ENCODE peak calls at places on chromosomes 13 and 19, in four cellular contexts. One of them, this sample, is unnamed.

GRCh38 chr13:23610187-23610576 is 40.0 kb downstream of the TNFRSF19 start:
- DNase-seq in activated CD8-positive, alpha-beta T cell treated with anti-CD3 and anti-CD28 coated beads for 36 hours: no peak
- DNase-seq in cardiac muscle cell: no peak
- DNase-seq in AG09319: no peak
- DNase-seq in this sample: peak; percentile 5

GRCh38 chr13:42380420-42381164 is 108.6 kb downstream of the AKAP11 start:
- DNase-seq in activated CD8-positive, alpha-beta T cell treated with anti-CD3 and anti-CD28 coated beads for 36 hours: peak; percentile 48
- DNase-seq in cardiac muscle cell: no peak
- DNase-seq in AG09319: no peak
- DNase-seq in this sample: no peak

GRCh38 chr19:32691952-32692726 is 518 bp downstream of the NUDT19 start:
- DNase-seq in activated CD8-positive, alpha-beta T cell treated with anti-CD3 and anti-CD28 coated beads for 36 hours: peak; percentile 66
- DNase-seq in cardiac muscle cell: no peak
- DNase-seq in AG09319: peak; percentile 22
- DNase-seq in this sample: peak; percentile 58

GRCh38 chr19:16167055-16167454 is 6.3 kb downstream of the CIB3 start:
- DNase-seq in activated CD8-positive, alpha-beta T cell treated with anti-CD3 and anti-CD28 coated beads for 36 hours: no peak
- DNase-seq in cardiac muscle cell: no peak
- DNase-seq in AG09319: no peak
- DNase-seq in this sample: no peak

GRCh38 chr19:47713046-47714021 is at the start of gene EHD2:
- DNase-seq in activated CD8-positive, alpha-beta T cell treated with anti-CD3 and anti-CD28 coated beads for 36 hours: peak; percentile 57
- DNase-seq in cardiac muscle cell: peak; percentile 36
- DNase-seq in AG09319: peak; percentile 68
- DNase-seq in this sample: no peak

GRCh38 chr13:34749046-34749445 is 193.0 kb upstream of the NBEA start:
- DNase-seq in activated CD8-positive, alpha-beta T cell treated with anti-CD3 and anti-CD28 coated beads for 36 hours: no peak
- DNase-seq in cardiac muscle cell: no peak
- DNase-seq in AG09319: no peak
- DNase-seq in this sample: no peak

GRCh38 chr19:33386361-33386858 is 12.9 kb downstream of the CEBPG start:
- DNase-seq in activated CD8-positive, alpha-beta T cell treated with anti-CD3 and anti-CD28 coated beads for 36 hours: no peak
- DNase-seq in cardiac muscle cell: no peak
- DNase-seq in AG09319: no peak
- DNase-seq in this sample: no peak

GRCh38 chr13:96172066-96172465 is 82.2 kb downstream of the HS6ST3 start:
- DNase-seq in activated CD8-positive, alpha-beta T cell treated with anti-CD3 and anti-CD28 coated beads for 36 hours: no peak
- DNase-seq in cardiac muscle cell: no peak
- DNase-seq in AG09319: no peak
- DNase-seq in this sample: no peak

GRCh38 chr19:17615889-17616685 is 60.6 kb downstream of the COLGALT1 start:
- DNase-seq in activated CD8-positive, alpha-beta T cell treated with anti-CD3 and anti-CD28 coated beads for 36 hours: no peak
- DNase-seq in cardiac muscle cell: no peak
- DNase-seq in AG09319: no peak
- DNase-seq in this sample: peak; percentile 19

GRCh38 chr19:58328999-58329398 is 2.2 kb downstream of the ZSCAN22 start:
- DNase-seq in activated CD8-positive, alpha-beta T cell treated with anti-CD3 and anti-CD28 coated beads for 36 hours: peak; percentile 61
- DNase-seq in cardiac muscle cell: peak; percentile 56
- DNase-seq in AG09319: no peak
- DNase-seq in this sample: no peak
- TF ChIP-seq CTCF in activated CD8-positive, alpha-beta T cell treated with anti-CD3 and anti-CD28 coated beads for 36 hours: no peak
- TF ChIP-seq CTCF in cardiac muscle cell: no peak
- TF ChIP-seq CTCF in AG09319: no peak
- TF ChIP-seq CTCF in this sample: no peak

GRCh38 chr19:43779820-43780219 is 953 bp downstream of the KCNN4 start:
- DNase-seq in activated CD8-positive, alpha-beta T cell treated with anti-CD3 and anti-CD28 coated beads for 36 hours: no peak
- DNase-seq in cardiac muscle cell: no peak
- DNase-seq in AG09319: no peak
- DNase-seq in this sample: no peak
- TF ChIP-seq CTCF in activated CD8-positive, alpha-beta T cell treated with anti-CD3 and anti-CD28 coated beads for 36 hours: no peak
- TF ChIP-seq CTCF in cardiac muscle cell: peak; percentile 5
- TF ChIP-seq CTCF in AG09319: no peak
- TF ChIP-seq CTCF in this sample: no peak

DNA sequence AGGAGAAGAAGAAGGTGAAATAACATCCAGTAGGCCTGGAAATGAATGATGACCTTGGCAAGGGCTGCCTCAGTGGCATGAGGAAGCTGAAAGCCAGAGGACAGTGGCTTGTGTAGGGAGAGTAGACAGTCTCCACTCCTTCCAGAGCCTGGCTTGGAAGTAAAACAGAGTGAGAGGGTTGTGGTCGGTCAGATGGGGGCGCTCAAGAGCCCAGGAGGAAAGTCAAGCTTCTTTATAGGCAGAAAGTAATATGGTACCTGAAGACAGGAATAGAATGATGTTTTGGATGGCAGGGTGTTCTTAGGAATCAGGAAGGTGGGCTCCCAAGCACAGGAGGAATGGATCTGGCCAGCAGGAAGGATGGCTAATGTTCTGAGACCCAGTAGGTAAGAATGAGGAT is 75.1 kb upstream of the TSC22D1 start:
- DNase-seq in activated CD8-positive, alpha-beta T cell treated with anti-CD3 and anti-CD28 coated beads for 36 hours: no peak
- DNase-seq in cardiac muscle cell: no peak
- DNase-seq in AG09319: no peak
- DNase-seq in this sample: no peak
- TF ChIP-seq CTCF in activated CD8-positive, alpha-beta T cell treated with anti-CD3 and anti-CD28 coated beads for 36 hours: no peak
- TF ChIP-seq CTCF in cardiac muscle cell: no peak
- TF ChIP-seq CTCF in AG09319: no peak
- TF ChIP-seq CTCF in this sample: no peak

GRCh38 chr19:19471682-19472081 is 43.7 kb downstream of the TSSK6 start:
- DNase-seq in activated CD8-positive, alpha-beta T cell treated with anti-CD3 and anti-CD28 coated beads for 36 hours: no peak
- DNase-seq in cardiac muscle cell: no peak
- DNase-seq in AG09319: no peak
- DNase-seq in this sample: peak; percentile 31

GRCh38 chr19:19480688-19481087 is 34.7 kb downstream of the TSSK6 start:
- DNase-seq in activated CD8-positive, alpha-beta T cell treated with anti-CD3 and anti-CD28 coated beads for 36 hours: peak; percentile 47
- DNase-seq in cardiac muscle cell: no peak
- DNase-seq in AG09319: no peak
- DNase-seq in this sample: no peak

GRCh38 chr19:19474950-19475781 is 40.2 kb downstream of the TSSK6 start:
- DNase-seq in activated CD8-positive, alpha-beta T cell treated with anti-CD3 and anti-CD28 coated beads for 36 hours: no peak
- DNase-seq in cardiac muscle cell: no peak
- DNase-seq in AG09319: no peak
- DNase-seq in this sample: peak; percentile 47

GRCh38 chr19:19477705-19478383 is 37.5 kb downstream of the TSSK6 start:
- DNase-seq in activated CD8-positive, alpha-beta T cell treated with anti-CD3 and anti-CD28 coated beads for 36 hours: no peak
- DNase-seq in cardiac muscle cell: no peak
- DNase-seq in AG09319: no peak
- DNase-seq in this sample: peak; percentile 79

GRCh38 chr19:19475845-19476828 is 39.2 kb downstream of the TSSK6 start:
- DNase-seq in activated CD8-positive, alpha-beta T cell treated with anti-CD3 and anti-CD28 coated beads for 36 hours: no peak
- DNase-seq in cardiac muscle cell: peak; percentile 55
- DNase-seq in AG09319: no peak
- DNase-seq in this sample: no peak
- TF ChIP-seq CTCF in activated CD8-positive, alpha-beta T cell treated with anti-CD3 and anti-CD28 coated beads for 36 hours: no peak
- TF ChIP-seq CTCF in cardiac muscle cell: peak; percentile 49
- TF ChIP-seq CTCF in AG09319: peak; percentile 34
- TF ChIP-seq CTCF in this sample: no peak

GRCh38 chr13:109139346-109139745 is 509.9 kb downstream of the MYO16 start:
- DNase-seq in activated CD8-positive, alpha-beta T cell treated with anti-CD3 and anti-CD28 coated beads for 36 hours: no peak
- DNase-seq in cardiac muscle cell: no peak
- DNase-seq in AG09319: no peak
- DNase-seq in this sample: no peak

GRCh38 chr13:109130093-109130835 is 500.9 kb downstream of the MYO16 start:
- DNase-seq in activated CD8-positive, alpha-beta T cell treated with anti-CD3 and anti-CD28 coated beads for 36 hours: no peak
- DNase-seq in cardiac muscle cell: no peak
- DNase-seq in AG09319: no peak
- DNase-seq in this sample: no peak

GRCh38 chr13:109136873-109137272 is 507.5 kb downstream of the MYO16 start:
- DNase-seq in activated CD8-positive, alpha-beta T cell treated with anti-CD3 and anti-CD28 coated beads for 36 hours: no peak
- DNase-seq in cardiac muscle cell: no peak
- DNase-seq in AG09319: no peak
- DNase-seq in this sample: no peak

GRCh38 chr13:109131698-109132257 is 502.4 kb downstream of the MYO16 start:
- DNase-seq in activated CD8-positive, alpha-beta T cell treated with anti-CD3 and anti-CD28 coated beads for 36 hours: no peak
- DNase-seq in cardiac muscle cell: peak; percentile 42
- DNase-seq in AG09319: no peak
- DNase-seq in this sample: no peak

DNA sequence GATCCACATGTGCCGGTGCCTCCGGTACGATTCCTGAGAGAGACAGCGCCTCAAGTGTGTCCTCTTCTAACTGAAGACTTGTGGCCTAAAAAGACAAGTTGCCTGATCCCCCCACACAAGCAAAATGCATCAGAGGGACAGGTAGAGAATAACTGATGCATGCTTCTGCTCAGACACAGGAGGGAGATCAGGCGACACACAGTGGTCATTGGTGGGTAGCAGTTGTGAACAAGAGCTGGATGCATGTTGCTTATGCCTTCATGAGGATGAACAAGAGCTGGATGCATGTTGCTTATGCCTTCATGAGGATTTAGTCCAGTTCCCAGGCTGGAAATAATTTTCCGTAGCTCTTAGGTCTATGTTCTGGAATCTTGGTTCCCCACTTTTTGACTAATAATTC is 505.6 kb downstream of the MYO16 start:
- DNase-seq in activated CD8-positive, alpha-beta T cell treated with anti-CD3 and anti-CD28 coated beads for 36 hours: no peak
- DNase-seq in cardiac muscle cell: no peak
- DNase-seq in AG09319: no peak
- DNase-seq in this sample: no peak
- TF ChIP-seq CTCF in activated CD8-positive, alpha-beta T cell treated with anti-CD3 and anti-CD28 coated beads for 36 hours: no peak
- TF ChIP-seq CTCF in cardiac muscle cell: no peak
- TF ChIP-seq CTCF in AG09319: no peak
- TF ChIP-seq CTCF in this sample: no peak

GRCh38 chr19:43605875-43606568 is 5.9 kb upstream of the SRRM5 start:
- DNase-seq in activated CD8-positive, alpha-beta T cell treated with anti-CD3 and anti-CD28 coated beads for 36 hours: no peak
- DNase-seq in cardiac muscle cell: no peak
- DNase-seq in AG09319: no peak
- DNase-seq in this sample: no peak
- TF ChIP-seq CTCF in activated CD8-positive, alpha-beta T cell treated with anti-CD3 and anti-CD28 coated beads for 36 hours: no peak
- TF ChIP-seq CTCF in cardiac muscle cell: no peak
- TF ChIP-seq CTCF in AG09319: no peak
- TF ChIP-seq CTCF in this sample: no peak

DNA sequence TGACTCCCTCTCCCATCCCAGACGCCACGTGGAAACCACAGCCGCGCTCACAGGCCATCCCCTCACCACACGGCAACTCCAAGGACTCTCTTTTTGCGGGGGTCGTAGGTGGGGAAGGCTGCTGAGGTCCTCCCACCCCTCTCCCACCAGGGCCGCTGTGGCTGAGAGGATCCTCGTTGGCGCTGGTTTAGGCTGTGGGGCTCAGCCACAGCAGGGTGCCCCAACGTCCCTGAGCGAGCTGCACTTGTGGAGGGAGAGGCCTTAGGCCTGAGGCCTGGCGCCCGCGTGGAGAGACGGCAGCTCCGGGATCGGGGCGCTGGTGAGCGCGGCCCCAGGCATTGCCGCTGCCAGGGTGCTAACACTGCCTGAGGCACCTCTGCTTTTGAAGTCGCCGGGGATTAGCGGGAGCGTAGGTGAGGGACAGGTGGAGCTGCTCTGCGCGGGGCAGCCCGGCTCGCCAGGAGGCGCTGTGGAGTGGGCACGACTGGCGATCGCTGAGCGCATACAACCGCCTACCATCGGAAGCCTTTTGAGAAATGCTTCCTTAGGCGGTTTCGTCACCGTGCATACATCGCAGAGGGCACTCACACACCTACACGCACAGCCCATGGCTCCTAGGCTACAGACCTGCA is 9.0 kb downstream of the ZSCAN1 start:
- DNase-seq in activated CD8-positive, alpha-beta T cell treated with anti-CD3 and anti-CD28 coated beads for 36 hours: no peak
- DNase-seq in cardiac muscle cell: no peak
- DNase-seq in AG09319: no peak
- DNase-seq in this sample: no peak
- TF ChIP-seq CTCF in activated CD8-positive, alpha-beta T cell treated with anti-CD3 and anti-CD28 coated beads for 36 hours: no peak
- TF ChIP-seq CTCF in cardiac muscle cell: no peak
- TF ChIP-seq CTCF in AG09319: no peak
- TF ChIP-seq CTCF in this sample: no peak

GRCh38 chr19:1618157-1619093 is 13.2 kb upstream of the UQCR11 start:
- DNase-seq in activated CD8-positive, alpha-beta T cell treated with anti-CD3 and anti-CD28 coated beads for 36 hours: peak; percentile 54
- DNase-seq in cardiac muscle cell: peak; percentile 26
- DNase-seq in AG09319: no peak
- DNase-seq in this sample: peak; percentile 61
- TF ChIP-seq CTCF in activated CD8-positive, alpha-beta T cell treated with anti-CD3 and anti-CD28 coated beads for 36 hours: peak; percentile 26
- TF ChIP-seq CTCF in cardiac muscle cell: peak; percentile 30
- TF ChIP-seq CTCF in AG09319: peak; percentile 22
- TF ChIP-seq CTCF in this sample: no peak

This sample was measured in mucosa of descending colon.